ENCODE peak calls at places on chromosome 1, in six cellular contexts. One of them, this sample, is unnamed.

GRCh38 chr1:938711-939504 is 15.2 kb downstream of the SAMD11 start:
- DNase-seq in RWPE1: no peak
- DNase-seq in brain pericyte: no peak
- DNase-seq in neuronal stem cell: no peak
- DNase-seq in uterus: no peak
- DNase-seq in H9: peak; percentile 79
- DNase-seq in this sample: no peak

GRCh38 chr1:200528838-200529565 is 91.5 kb downstream of the KIF14 start:
- DNase-seq in RWPE1: no peak
- DNase-seq in brain pericyte: no peak
- DNase-seq in neuronal stem cell: no peak
- DNase-seq in uterus: no peak
- DNase-seq in H9: no peak
- DNase-seq in this sample: no peak

GRCh38 chr1:22832414-22832786 is 121.8 kb downstream of the EPHB2 start:
- DNase-seq in RWPE1: peak; percentile 31
- DNase-seq in brain pericyte: no peak
- DNase-seq in neuronal stem cell: no peak
- DNase-seq in uterus: no peak
- DNase-seq in H9: no peak
- DNase-seq in this sample: no peak

GRCh38 chr1:36542962-36543515 is 60.3 kb upstream of the CSF3R start:
- DNase-seq in RWPE1: no peak
- DNase-seq in brain pericyte: no peak
- DNase-seq in neuronal stem cell: no peak
- DNase-seq in uterus: no peak
- DNase-seq in H9: peak; percentile 66
- DNase-seq in this sample: no peak

GRCh38 chr1:154855186-154855585 is 14.9 kb downstream of the KCNN3 start:
- DNase-seq in RWPE1: no peak
- DNase-seq in brain pericyte: no peak
- DNase-seq in neuronal stem cell: no peak
- DNase-seq in uterus: no peak
- DNase-seq in H9: no peak
- DNase-seq in this sample: no peak

GRCh38 chr1:36126005-36126716 is 1.1 kb upstream of the COL8A2 start:
- DNase-seq in RWPE1: no peak
- DNase-seq in brain pericyte: no peak
- DNase-seq in neuronal stem cell: no peak
- DNase-seq in uterus: no peak
- DNase-seq in H9: no peak
- DNase-seq in this sample: no peak

GRCh38 chr1:68205794-68206358 is 26.4 kb downstream of the WLS start:
- DNase-seq in RWPE1: no peak
- DNase-seq in brain pericyte: no peak
- DNase-seq in neuronal stem cell: no peak
- DNase-seq in uterus: no peak
- DNase-seq in H9: no peak
- DNase-seq in this sample: no peak

GRCh38 chr1:152928671-152929070 is 18.3 kb upstream of the SPRR5 start:
- DNase-seq in RWPE1: no peak
- DNase-seq in brain pericyte: no peak
- DNase-seq in neuronal stem cell: no peak
- DNase-seq in uterus: no peak
- DNase-seq in H9: no peak
- DNase-seq in this sample: no peak

GRCh38 chr1:154849645-154850131 is 20.4 kb downstream of the KCNN3 start:
- DNase-seq in RWPE1: no peak
- DNase-seq in brain pericyte: no peak
- DNase-seq in neuronal stem cell: no peak
- DNase-seq in uterus: no peak
- DNase-seq in H9: no peak
- DNase-seq in this sample: no peak

GRCh38 chr1:27609210-27609555 is 5.2 kb upstream of the AHDC1 start:
- DNase-seq in RWPE1: no peak
- DNase-seq in brain pericyte: no peak
- DNase-seq in neuronal stem cell: no peak
- DNase-seq in uterus: no peak
- DNase-seq in H9: no peak
- DNase-seq in this sample: no peak

GRCh38 chr1:228091084-228091483 is 8.6 kb downstream of the ARF1 start:
- DNase-seq in RWPE1: no peak
- DNase-seq in brain pericyte: no peak
- DNase-seq in neuronal stem cell: no peak
- DNase-seq in uterus: no peak
- DNase-seq in H9: no peak
- DNase-seq in this sample: no peak

GRCh38 chr1:43442756-43443155 is 11.0 kb downstream of the HYI start:
- DNase-seq in RWPE1: no peak
- DNase-seq in brain pericyte: no peak
- DNase-seq in neuronal stem cell: no peak
- DNase-seq in uterus: peak; percentile 21
- DNase-seq in H9: peak; percentile 17
- DNase-seq in this sample: no peak

GRCh38 chr1:172351347-172351746 is 69.1 kb upstream of the C1orf105 start:
- DNase-seq in RWPE1: no peak
- DNase-seq in brain pericyte: no peak
- DNase-seq in neuronal stem cell: no peak
- DNase-seq in uterus: no peak
- DNase-seq in H9: no peak
- DNase-seq in this sample: no peak

GRCh38 chr1:39827201-39827600 is 38.5 kb upstream of the BMP8B start:
- DNase-seq in RWPE1: no peak
- DNase-seq in brain pericyte: no peak
- DNase-seq in neuronal stem cell: no peak
- DNase-seq in uterus: no peak
- DNase-seq in H9: no peak
- DNase-seq in this sample: no peak

GRCh38 chr1:27364696-27365371 is 1.9 kb downstream of the MAP3K6 start:
- DNase-seq in RWPE1: no peak
- DNase-seq in brain pericyte: no peak
- DNase-seq in neuronal stem cell: no peak
- DNase-seq in uterus: no peak
- DNase-seq in H9: no peak
- DNase-seq in this sample: no peak

GRCh38 chr1:48619529-48619928 is 147.5 kb upstream of the SPATA6 start:
- DNase-seq in RWPE1: peak; percentile 56
- DNase-seq in brain pericyte: no peak
- DNase-seq in neuronal stem cell: no peak
- DNase-seq in uterus: no peak
- DNase-seq in H9: peak; percentile 84
- DNase-seq in this sample: no peak